ENCODE peak calls at places on chromosomes 1 and 21, in six cellular contexts. C is OCI-LY7, V is left ventricle myocardium inferior, K is brain microvascular endothelial cell, O is A549, X is HL-60. R is an unnamed sample.

GRCh38 chr1:41626616-41627375 is 142.3 kb upstream of the EDN2 start:
- DNase-seq in V (no peak), O (no peak), X (no peak), C (no peak), K (no peak), R (no peak)

GRCh38 chr1:198794498-198794897 is 155.7 kb downstream of the PTPRC start:
- DNase-seq in O (no peak), V (no peak), K (no peak), C (no peak), X (no peak), R (no peak)

GRCh38 chr1:26582053-26582835 is 52.7 kb downstream of the RPS6KA1 start:
- DNase-seq in V (no peak), O (no peak), X (no peak), C (no peak), K (no peak), R (no peak)

GRCh38 chr1:53207726-53208125 is 11.1 kb downstream of the CPT2 start:
- DNase-seq in K (no peak), V (no peak), X (no peak), C (no peak), O (no peak), R (no peak)

GRCh38 chr1:205168291-205168690 is 43.2 kb downstream of the DSTYK start:
- DNase-seq in C (no peak), V (no peak), X (no peak), O (no peak), K (no peak), R (no peak)

GRCh38 chr21:35027558-35028450 is 21.3 kb downstream of the RUNX1 start:
- DNase-seq in X (no peak), C (peak; percentile 34), K (no peak), V (no peak), O (no peak), R (no peak)

GRCh38 chr1:161307230-161307768 is 2.5 kb downstream of the MPZ start:
- DNase-seq in K (peak; percentile 80), X (peak; percentile 71), O (no peak), C (peak; percentile 58), V (no peak), R (peak; percentile 8)

GRCh38 chr1:25549273-25550154 is 6.1 kb downstream of the LDLRAP1 start:
- DNase-seq in V (peak; percentile 40), K (peak; percentile 43), X (peak; percentile 94), C (peak; percentile 95), O (no peak), R (peak; percentile 90)

GRCh38 chr1:9128520-9129371 is at the start of gene GPR157:
- DNase-seq in C (peak; percentile 87), V (peak; percentile 92), K (peak; percentile 35), X (peak; percentile 48), O (peak; percentile 86), R (no peak)

GRCh38 chr1:228457017-228457395 is 30.2 kb upstream of the RNF187 start:
- DNase-seq in X (no peak), K (no peak), V (no peak), O (no peak), C (peak; percentile 70), R (no peak)

GRCh38 chr1:19179597-19180271 is 30.3 kb downstream of the UBR4 start:
- DNase-seq in V (no peak), X (peak; percentile 15), C (peak; percentile 19), K (peak; percentile 18), O (no peak), R (no peak)

GRCh38 chr1:196060539-196060938 is 547.7 kb downstream of the KCNT2 start:
- DNase-seq in X (no peak), K (no peak), V (no peak), C (no peak), O (no peak), R (no peak)

GRCh38 chr1:234401658-234402057 is 28.4 kb downstream of the COA6 start:
- DNase-seq in C (no peak), V (no peak), X (no peak), K (no peak), O (no peak), R (no peak)

GRCh38 chr1:9120312-9120958 is 8.5 kb downstream of the GPR157 start:
- DNase-seq in C (no peak), V (no peak), K (no peak), O (no peak), X (peak; percentile 39), R (no peak)

GRCh38 chr1:25755475-25756125 is 44.4 kb upstream of the SELENON start:
- DNase-seq in V (no peak), K (no peak), O (no peak), C (no peak), X (no peak), R (no peak)

DNA sequence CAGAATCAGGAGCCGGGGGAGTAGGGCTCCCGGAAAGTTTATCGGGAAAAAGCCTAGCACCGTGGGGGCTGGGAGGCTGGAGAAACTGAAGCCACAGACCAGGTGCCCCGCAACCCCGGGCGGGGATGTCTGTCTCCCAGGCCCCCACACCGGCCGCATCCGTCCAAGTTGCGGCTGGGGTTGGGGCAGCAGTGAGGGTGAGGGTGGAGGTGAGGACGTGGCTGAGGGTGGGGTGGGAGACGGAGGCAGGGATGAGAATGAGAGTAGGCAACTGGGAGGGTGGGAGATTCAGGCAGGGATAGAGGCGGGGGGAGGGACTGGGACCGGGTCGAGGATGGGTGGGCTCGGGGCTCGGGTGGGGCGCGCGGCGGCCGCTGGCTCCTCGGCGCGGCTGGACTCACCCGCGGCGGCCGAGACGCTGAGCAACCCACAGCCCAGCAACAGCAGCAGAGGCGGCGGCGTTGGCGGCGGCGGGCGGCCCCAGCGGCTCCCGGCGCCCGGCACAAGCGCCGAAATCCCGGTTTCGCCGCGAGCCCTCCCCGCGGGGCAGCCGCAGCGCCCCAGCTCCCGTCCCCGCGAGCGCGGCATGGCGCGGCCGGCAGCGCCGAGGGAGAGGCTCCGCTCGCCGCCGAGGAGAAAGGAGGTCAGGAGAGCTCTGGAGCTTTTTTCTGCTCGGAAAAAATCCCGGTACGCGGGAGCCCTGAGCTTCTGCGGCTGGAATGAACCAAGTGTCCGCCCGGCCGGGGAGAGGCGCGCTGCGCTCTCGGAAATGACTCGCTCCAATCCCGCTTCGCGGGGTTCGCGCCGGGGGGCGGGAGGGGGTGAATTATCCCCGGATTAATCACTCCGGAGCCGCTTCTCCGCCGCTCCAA is at the start of gene CSMD2:
- DNase-seq in V (peak; percentile 18), X (no peak), C (no peak), O (no peak), K (peak; percentile 7), R (no peak)
- H3K4me3 ChIP-seq in V (peak within 1 kb of the TSS; percentile 60), X (no peak within 1 kb of the TSS), C (no peak within 1 kb of the TSS), O (peak within 1 kb of the TSS; percentile 41), K (peak within 1 kb of the TSS; percentile 22), R (no peak within 1 kb of the TSS)

DNA sequence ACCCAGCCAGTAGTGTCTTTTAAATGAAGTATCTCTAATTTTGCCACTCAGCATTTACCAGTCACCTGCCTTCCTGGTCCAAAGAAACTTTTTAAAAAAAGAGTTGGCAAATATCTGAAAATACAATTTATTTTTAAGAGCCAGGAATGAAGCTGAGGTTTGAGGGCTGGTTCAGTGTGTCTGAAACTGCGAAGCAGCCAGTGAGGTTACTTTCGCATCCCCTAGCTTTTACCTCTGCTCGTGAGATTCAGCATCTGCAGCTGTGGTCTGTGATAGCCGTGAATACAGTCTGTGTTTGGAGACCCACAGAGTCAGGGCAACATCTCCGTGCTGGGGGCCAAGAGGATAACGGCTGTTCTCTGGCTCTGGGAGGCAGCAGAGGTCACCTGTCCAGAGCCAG is 21.3 kb upstream of the KCNAB2 start:
- DNase-seq in C (peak; percentile 20), O (no peak), V (no peak), X (no peak), K (no peak), R (peak; percentile 29)
- TF ChIP-seq CTCF in C (no peak), O (no peak), V (no peak), X (no peak), K (no peak), R (no peak)

GRCh38 chr21:16086936-16087335 is 357.2 kb downstream of the USP25 start:
- DNase-seq in V (no peak), C (no peak), O (no peak), K (no peak), X (no peak), R (no peak)

GRCh38 chr21:16084776-16085364 is 355.1 kb downstream of the USP25 start:
- DNase-seq in C (no peak), O (no peak), V (peak; percentile 46), K (peak; percentile 28), X (no peak), R (no peak)

GRCh38 chr21:16085436-16085835 is 355.7 kb downstream of the USP25 start:
- DNase-seq in C (no peak), V (no peak), O (no peak), X (no peak), K (no peak), R (no peak)

GRCh38 chr21:16087523-16087922 is 357.7 kb downstream of the USP25 start:
- DNase-seq in C (no peak), V (no peak), K (no peak), O (no peak), X (no peak), R (no peak)

DNA sequence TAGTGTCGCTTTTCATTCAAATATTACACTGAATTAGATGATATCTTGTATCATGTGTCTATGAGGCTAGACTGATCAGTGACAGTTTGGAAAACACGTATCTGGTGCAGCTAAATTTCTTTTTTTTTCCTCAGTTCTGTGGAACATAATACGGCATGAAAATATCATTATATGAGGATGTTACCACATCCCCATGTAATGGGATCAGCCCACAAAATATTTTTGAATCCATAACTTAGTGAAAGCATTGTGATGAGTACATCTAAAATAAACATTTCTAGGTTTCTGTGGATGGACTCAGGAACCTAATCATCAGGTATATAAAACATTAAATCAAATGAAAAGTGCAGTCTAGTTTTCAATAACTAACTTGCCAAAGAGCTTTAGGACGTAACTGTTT is 356.3 kb downstream of the USP25 start:
- DNase-seq in V (no peak), K (no peak), X (no peak), O (no peak), C (no peak), R (no peak)
- H3K4me3 ChIP-seq in V (no peak overlapping the region), K (no peak overlapping the region), X (no peak overlapping the region), O (no peak overlapping the region), C (no peak overlapping the region), R (no peak overlapping the region)

GRCh38 chr21:36603221-36603620 is 95.7 kb upstream of the SIM2 start:
- DNase-seq in X (no peak), K (no peak), O (no peak), V (no peak), C (no peak), R (no peak)

GRCh38 chr21:36608251-36608650 is 90.7 kb upstream of the SIM2 start:
- DNase-seq in K (no peak), C (no peak), X (no peak), O (no peak), V (no peak), R (no peak)

GRCh38 chr21:36609654-36610053 is 89.3 kb upstream of the SIM2 start:
- DNase-seq in O (no peak), C (no peak), K (no peak), X (no peak), V (no peak), R (no peak)

GRCh38 chr21:36606983-36607325 is 92.0 kb upstream of the SIM2 start:
- DNase-seq in K (no peak), O (no peak), C (no peak), X (no peak), V (no peak), R (no peak)

DNA sequence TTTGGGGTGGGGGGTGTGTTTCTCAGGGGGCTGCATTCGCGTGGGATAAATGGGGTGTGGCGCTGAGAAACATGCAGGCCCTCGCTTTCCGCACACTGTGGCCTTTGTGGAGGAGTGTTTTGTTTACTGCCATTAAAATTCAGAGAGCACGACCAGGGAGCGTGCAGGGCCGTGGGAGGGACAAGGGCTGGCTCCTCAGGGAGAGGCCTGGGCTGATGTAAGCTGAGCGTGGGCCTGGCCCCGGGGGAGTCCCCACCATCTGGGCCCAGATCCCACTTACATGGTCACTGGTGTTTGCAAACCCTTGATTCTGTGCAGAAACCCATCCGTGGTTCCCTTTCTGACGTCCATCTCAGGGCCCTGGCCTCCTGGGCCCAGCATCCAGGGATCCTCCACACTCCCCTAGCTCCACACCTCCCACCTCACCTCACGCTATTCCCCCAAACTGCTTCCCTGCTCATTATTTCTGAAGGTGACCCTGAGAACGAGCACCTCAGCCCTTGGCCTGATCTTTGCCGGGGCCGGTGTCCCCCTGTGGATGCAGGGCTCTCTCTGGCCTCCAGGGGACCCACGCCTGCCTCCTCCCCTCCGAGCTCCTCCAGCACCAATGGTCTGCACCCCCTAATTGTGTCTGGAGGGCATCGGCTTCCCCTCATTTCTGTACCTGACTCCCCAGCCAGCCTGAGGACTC is 92.5 kb upstream of the SIM2 start:
- DNase-seq in X (no peak), O (no peak), C (no peak), V (no peak), K (no peak), R (no peak)
- TF ChIP-seq CTCF in X (no peak), O (no peak), C (no peak), V (no peak), K (no peak), R (peak; percentile 7)

R was measured in GM12864.